ENCODE peak calls at places on chromosome 13, in nine cellular contexts. One of them, this sample, is unnamed.

GRCh38 chr13:38687246-38688229 is 661 bp downstream of the FREM2 start:
- DNase-seq in stomach: no peak
- DNase-seq in prostate gland: peak; percentile 12
- DNase-seq in HCT116: no peak
- DNase-seq in Panc1: no peak
- DNase-seq in transverse colon: no peak
- DNase-seq in GM23338: peak; percentile 69
- DNase-seq in SK-N-SH: peak; percentile 15
- DNase-seq in H1: no peak
- DNase-seq in this sample: no peak

GRCh38 chr13:73913043-73913740 is 221.0 kb downstream of the KLF12 start:
- DNase-seq in stomach: no peak
- DNase-seq in prostate gland: no peak
- DNase-seq in HCT116: no peak
- DNase-seq in Panc1: no peak
- DNase-seq in transverse colon: no peak
- DNase-seq in GM23338: no peak
- DNase-seq in SK-N-SH: no peak
- DNase-seq in H1: no peak
- DNase-seq in this sample: no peak

GRCh38 chr13:24648983-24649684 is 31.1 kb upstream of the ATP12A start:
- DNase-seq in stomach: no peak
- DNase-seq in prostate gland: no peak
- DNase-seq in HCT116: no peak
- DNase-seq in Panc1: no peak
- DNase-seq in transverse colon: no peak
- DNase-seq in GM23338: no peak
- DNase-seq in SK-N-SH: no peak
- DNase-seq in H1: no peak
- DNase-seq in this sample: no peak

GRCh38 chr13:59746291-59746962 is 417.3 kb downstream of the DIAPH3 start:
- DNase-seq in stomach: no peak
- DNase-seq in prostate gland: no peak
- DNase-seq in HCT116: no peak
- DNase-seq in Panc1: no peak
- DNase-seq in transverse colon: peak; percentile 23
- DNase-seq in GM23338: no peak
- DNase-seq in SK-N-SH: no peak
- DNase-seq in H1: no peak
- DNase-seq in this sample: no peak

GRCh38 chr13:104553156-104553555 is 1486.9 kb upstream of the SLC10A2 start:
- DNase-seq in stomach: no peak
- DNase-seq in prostate gland: no peak
- DNase-seq in HCT116: no peak
- DNase-seq in Panc1: no peak
- DNase-seq in transverse colon: no peak
- DNase-seq in GM23338: no peak
- DNase-seq in SK-N-SH: no peak
- DNase-seq in H1: no peak
- DNase-seq in this sample: no peak

GRCh38 chr13:43769552-43769951 is 17.2 kb downstream of the ENOX1 start:
- DNase-seq in stomach: no peak
- DNase-seq in prostate gland: no peak
- DNase-seq in HCT116: no peak
- DNase-seq in Panc1: no peak
- DNase-seq in transverse colon: no peak
- DNase-seq in GM23338: no peak
- DNase-seq in SK-N-SH: no peak
- DNase-seq in H1: no peak
- DNase-seq in this sample: no peak

GRCh38 chr13:105147481-105147880 is 1388.0 kb downstream of the EFNB2 start:
- DNase-seq in stomach: no peak
- DNase-seq in prostate gland: no peak
- DNase-seq in HCT116: no peak
- DNase-seq in Panc1: no peak
- DNase-seq in transverse colon: no peak
- DNase-seq in GM23338: no peak
- DNase-seq in SK-N-SH: no peak
- DNase-seq in H1: no peak
- DNase-seq in this sample: no peak

GRCh38 chr13:25095862-25096453 is at the start of gene PABPC3:
- DNase-seq in stomach: no peak
- DNase-seq in prostate gland: no peak
- DNase-seq in HCT116: no peak
- DNase-seq in Panc1: no peak
- DNase-seq in transverse colon: no peak
- DNase-seq in GM23338: peak; percentile 29
- DNase-seq in SK-N-SH: no peak
- DNase-seq in H1: no peak
- DNase-seq in this sample: no peak

GRCh38 chr13:25422153-25422552 is 50.4 kb downstream of the ATP8A2 start:
- DNase-seq in stomach: no peak
- DNase-seq in prostate gland: no peak
- DNase-seq in HCT116: no peak
- DNase-seq in Panc1: no peak
- DNase-seq in transverse colon: no peak
- DNase-seq in GM23338: no peak
- DNase-seq in SK-N-SH: no peak
- DNase-seq in H1: no peak
- DNase-seq in this sample: no peak

GRCh38 chr13:99087130-99087953 is 109.5 kb upstream of the DOCK9 start:
- DNase-seq in stomach: peak; percentile 93
- DNase-seq in prostate gland: peak; percentile 91
- DNase-seq in HCT116: peak; percentile 71
- DNase-seq in Panc1: peak; percentile 30
- DNase-seq in transverse colon: peak; percentile 95
- DNase-seq in GM23338: peak; percentile 98
- DNase-seq in SK-N-SH: peak; percentile 98
- DNase-seq in H1: peak; percentile 80
- DNase-seq in this sample: peak; percentile 94

GRCh38 chr13:68176486-68176885 is 946.4 kb upstream of the PCDH9 start:
- DNase-seq in stomach: no peak
- DNase-seq in prostate gland: no peak
- DNase-seq in HCT116: peak; percentile 4
- DNase-seq in Panc1: no peak
- DNase-seq in transverse colon: no peak
- DNase-seq in GM23338: no peak
- DNase-seq in SK-N-SH: no peak
- DNase-seq in H1: no peak
- DNase-seq in this sample: no peak

GRCh38 chr13:109974354-109974753 is 188.0 kb upstream of the IRS2 start:
- DNase-seq in stomach: no peak
- DNase-seq in prostate gland: no peak
- DNase-seq in HCT116: no peak
- DNase-seq in Panc1: no peak
- DNase-seq in transverse colon: no peak
- DNase-seq in GM23338: no peak
- DNase-seq in SK-N-SH: no peak
- DNase-seq in H1: no peak
- DNase-seq in this sample: no peak

GRCh38 chr13:44013666-44014291 is 134.1 kb downstream of the LACC1 start:
- DNase-seq in stomach: no peak
- DNase-seq in prostate gland: no peak
- DNase-seq in HCT116: no peak
- DNase-seq in Panc1: no peak
- DNase-seq in transverse colon: no peak
- DNase-seq in GM23338: no peak
- DNase-seq in SK-N-SH: no peak
- DNase-seq in H1: no peak
- DNase-seq in this sample: no peak

GRCh38 chr13:63690672-63691071 is 2275.0 kb upstream of the PCDH20 start:
- DNase-seq in stomach: no peak
- DNase-seq in prostate gland: no peak
- DNase-seq in HCT116: no peak
- DNase-seq in Panc1: no peak
- DNase-seq in transverse colon: no peak
- DNase-seq in GM23338: no peak
- DNase-seq in SK-N-SH: peak; percentile 56
- DNase-seq in H1: no peak
- DNase-seq in this sample: no peak

GRCh38 chr13:35512271-35512920 is 35.9 kb upstream of the MAB21L1 start:
- DNase-seq in stomach: no peak
- DNase-seq in prostate gland: no peak
- DNase-seq in HCT116: no peak
- DNase-seq in Panc1: no peak
- DNase-seq in transverse colon: no peak
- DNase-seq in GM23338: no peak
- DNase-seq in SK-N-SH: no peak
- DNase-seq in H1: no peak
- DNase-seq in this sample: no peak

GRCh38 chr13:25214371-25215252 is 42.5 kb upstream of the AMER2 start:
- DNase-seq in stomach: no peak
- DNase-seq in prostate gland: no peak
- DNase-seq in HCT116: no peak
- DNase-seq in Panc1: no peak
- DNase-seq in transverse colon: no peak
- DNase-seq in GM23338: peak; percentile 50
- DNase-seq in SK-N-SH: no peak
- DNase-seq in H1: no peak
- DNase-seq in this sample: no peak

GRCh38 chr13:110017379-110017778 is 231.0 kb upstream of the IRS2 start:
- DNase-seq in stomach: no peak
- DNase-seq in prostate gland: no peak
- DNase-seq in HCT116: peak; percentile 74
- DNase-seq in Panc1: no peak
- DNase-seq in transverse colon: no peak
- DNase-seq in GM23338: peak; percentile 53
- DNase-seq in SK-N-SH: no peak
- DNase-seq in H1: peak; percentile 29
- DNase-seq in this sample: no peak

GRCh38 chr13:30895773-30896172 is 10.3 kb upstream of the MEDAG start:
- DNase-seq in stomach: no peak
- DNase-seq in prostate gland: no peak
- DNase-seq in HCT116: no peak
- DNase-seq in Panc1: no peak
- DNase-seq in transverse colon: no peak
- DNase-seq in GM23338: peak; percentile 34
- DNase-seq in SK-N-SH: no peak
- DNase-seq in H1: no peak
- DNase-seq in this sample: no peak

GRCh38 chr13:56988543-56988942 is 152.2 kb upstream of the PRR20A start:
- DNase-seq in stomach: no peak
- DNase-seq in prostate gland: no peak
- DNase-seq in HCT116: no peak
- DNase-seq in Panc1: no peak
- DNase-seq in transverse colon: no peak
- DNase-seq in GM23338: no peak
- DNase-seq in SK-N-SH: no peak
- DNase-seq in H1: no peak
- DNase-seq in this sample: no peak

GRCh38 chr13:34738251-34739170 is 203.6 kb upstream of the NBEA start:
- DNase-seq in stomach: no peak
- DNase-seq in prostate gland: no peak
- DNase-seq in HCT116: no peak
- DNase-seq in Panc1: no peak
- DNase-seq in transverse colon: no peak
- DNase-seq in GM23338: no peak
- DNase-seq in SK-N-SH: no peak
- DNase-seq in H1: no peak
- DNase-seq in this sample: no peak

GRCh38 chr13:64154514-64154913 is 2738.9 kb upstream of the PCDH20 start:
- DNase-seq in stomach: no peak
- DNase-seq in prostate gland: no peak
- DNase-seq in HCT116: peak; percentile 4
- DNase-seq in Panc1: no peak
- DNase-seq in transverse colon: no peak
- DNase-seq in GM23338: peak; percentile 16
- DNase-seq in SK-N-SH: peak; percentile 4
- DNase-seq in H1: no peak
- DNase-seq in this sample: no peak

GRCh38 chr13:19159761-19160420 is 21.7 kb downstream of the TUBA3C start:
- DNase-seq in stomach: no peak
- DNase-seq in prostate gland: no peak
- DNase-seq in HCT116: no peak
- DNase-seq in Panc1: no peak
- DNase-seq in transverse colon: no peak
- DNase-seq in GM23338: no peak
- DNase-seq in SK-N-SH: no peak
- DNase-seq in H1: no peak
- DNase-seq in this sample: no peak

GRCh38 chr13:38872693-38873092 is 117.9 kb downstream of the STOML3 start:
- DNase-seq in stomach: no peak
- DNase-seq in prostate gland: no peak
- DNase-seq in HCT116: peak; percentile 42
- DNase-seq in Panc1: peak; percentile 13
- DNase-seq in transverse colon: peak; percentile 11
- DNase-seq in GM23338: peak; percentile 83
- DNase-seq in SK-N-SH: peak; percentile 41
- DNase-seq in H1: peak; percentile 51
- DNase-seq in this sample: no peak

GRCh38 chr13:101098873-101099272 is 317.4 kb downstream of the NALCN start:
- DNase-seq in stomach: no peak
- DNase-seq in prostate gland: no peak
- DNase-seq in HCT116: no peak
- DNase-seq in Panc1: no peak
- DNase-seq in transverse colon: no peak
- DNase-seq in GM23338: no peak
- DNase-seq in SK-N-SH: no peak
- DNase-seq in H1: no peak
- DNase-seq in this sample: no peak
- H3K27ac ChIP-seq in stomach: no peak overlapping the region
- H3K27ac ChIP-seq in prostate gland: no peak overlapping the region
- H3K27ac ChIP-seq in HCT116: no peak overlapping the region
- H3K27ac ChIP-seq in Panc1: no peak overlapping the region
- H3K27ac ChIP-seq in transverse colon: no peak overlapping the region
- H3K27ac ChIP-seq in GM23338: no peak overlapping the region
- H3K27ac ChIP-seq in SK-N-SH: no peak overlapping the region
- H3K27ac ChIP-seq in H1: no peak overlapping the region
- H3K27ac ChIP-seq in this sample: no peak overlapping the region

GRCh38 chr13:28408235-28408848 is 86.6 kb downstream of the FLT1 start:
- DNase-seq in stomach: no peak
- DNase-seq in prostate gland: no peak
- DNase-seq in HCT116: no peak
- DNase-seq in Panc1: no peak
- DNase-seq in transverse colon: no peak
- DNase-seq in GM23338: no peak
- DNase-seq in SK-N-SH: no peak
- DNase-seq in H1: no peak
- DNase-seq in this sample: no peak
- TF ChIP-seq POLR2AphosphoS5 in stomach: peak; percentile 43
- TF ChIP-seq POLR2AphosphoS5 in prostate gland: peak; percentile 7
- TF ChIP-seq POLR2AphosphoS5 in HCT116: no peak
- TF ChIP-seq POLR2AphosphoS5 in Panc1: no peak
- TF ChIP-seq POLR2AphosphoS5 in transverse colon: no peak
- TF ChIP-seq POLR2AphosphoS5 in GM23338: no peak
- TF ChIP-seq POLR2AphosphoS5 in SK-N-SH: no peak
- TF ChIP-seq POLR2AphosphoS5 in H1: no peak
- TF ChIP-seq POLR2AphosphoS5 in this sample: peak; percentile 30

GRCh38 chr13:94252209-94252608 is 227.3 kb downstream of the DCT start:
- DNase-seq in stomach: no peak
- DNase-seq in prostate gland: no peak
- DNase-seq in HCT116: no peak
- DNase-seq in Panc1: no peak
- DNase-seq in transverse colon: no peak
- DNase-seq in GM23338: no peak
- DNase-seq in SK-N-SH: no peak
- DNase-seq in H1: no peak
- DNase-seq in this sample: no peak
- H3K27ac ChIP-seq in stomach: no peak overlapping the region
- H3K27ac ChIP-seq in prostate gland: no peak overlapping the region
- H3K27ac ChIP-seq in HCT116: no peak overlapping the region
- H3K27ac ChIP-seq in Panc1: no peak overlapping the region
- H3K27ac ChIP-seq in transverse colon: no peak overlapping the region
- H3K27ac ChIP-seq in GM23338: no peak overlapping the region
- H3K27ac ChIP-seq in SK-N-SH: no peak overlapping the region
- H3K27ac ChIP-seq in H1: no peak overlapping the region
- H3K27ac ChIP-seq in this sample: no peak overlapping the region

GRCh38 chr13:53321301-53321700 is 292.7 kb downstream of the OLFM4 start:
- DNase-seq in stomach: no peak
- DNase-seq in prostate gland: no peak
- DNase-seq in HCT116: no peak
- DNase-seq in Panc1: no peak
- DNase-seq in transverse colon: no peak
- DNase-seq in GM23338: no peak
- DNase-seq in SK-N-SH: no peak
- DNase-seq in H1: no peak
- DNase-seq in this sample: no peak
- TF ChIP-seq POLR2AphosphoS5 in stomach: no peak
- TF ChIP-seq POLR2AphosphoS5 in prostate gland: no peak
- TF ChIP-seq POLR2AphosphoS5 in HCT116: no peak
- TF ChIP-seq POLR2AphosphoS5 in Panc1: no peak
- TF ChIP-seq POLR2AphosphoS5 in transverse colon: no peak
- TF ChIP-seq POLR2AphosphoS5 in GM23338: no peak
- TF ChIP-seq POLR2AphosphoS5 in SK-N-SH: no peak
- TF ChIP-seq POLR2AphosphoS5 in H1: no peak
- TF ChIP-seq POLR2AphosphoS5 in this sample: no peak

This sample was measured in suprapubic skin.